ENCODE peak calls at places on chromosomes 16 and 17, in eight cellular contexts. One of them, this sample, is unnamed.

GRCh38 chr17:18257268-18257681 is 1.3 kb downstream of the FLII start:
- DNase-seq in nucleus accumbens: no peak
- DNase-seq in effector memory CD4-positive, alpha-beta T cell: peak
- DNase-seq in activated CD4-positive, alpha-beta T cell treated with anti-CD3 and anti-CD28 coated beads, Interleukin-2, amount 50 U/mL, for 48 hours: peak
- DNase-seq in NCI-H1436: no peak
- DNase-seq in mesothelial cell of epicardium: no peak
- DNase-seq in NAMALWA: no peak
- DNase-seq in A549: no peak
- DNase-seq in this sample: no peak

GRCh38 chr17:72699566-72699965 is 392.9 kb downstream of the SLC39A11 start:
- DNase-seq in nucleus accumbens: peak
- DNase-seq in effector memory CD4-positive, alpha-beta T cell: no peak
- DNase-seq in activated CD4-positive, alpha-beta T cell treated with anti-CD3 and anti-CD28 coated beads, Interleukin-2, amount 50 U/mL, for 48 hours: no peak
- DNase-seq in NCI-H1436: no peak
- DNase-seq in mesothelial cell of epicardium: no peak
- DNase-seq in NAMALWA: no peak
- DNase-seq in A549: no peak
- DNase-seq in this sample: no peak

GRCh38 chr17:47670064-47670463 is 20.3 kb downstream of the KPNB1 start:
- DNase-seq in nucleus accumbens: no peak
- DNase-seq in effector memory CD4-positive, alpha-beta T cell: no peak
- DNase-seq in activated CD4-positive, alpha-beta T cell treated with anti-CD3 and anti-CD28 coated beads, Interleukin-2, amount 50 U/mL, for 48 hours: no peak
- DNase-seq in NCI-H1436: no peak
- DNase-seq in mesothelial cell of epicardium: no peak
- DNase-seq in NAMALWA: no peak
- DNase-seq in A549: no peak
- DNase-seq in this sample: no peak

GRCh38 chr17:4834621-4835020 is 1.5 kb downstream of the MINK1 start:
- DNase-seq in nucleus accumbens: no peak
- DNase-seq in effector memory CD4-positive, alpha-beta T cell: no peak
- DNase-seq in activated CD4-positive, alpha-beta T cell treated with anti-CD3 and anti-CD28 coated beads, Interleukin-2, amount 50 U/mL, for 48 hours: no peak
- DNase-seq in NCI-H1436: no peak
- DNase-seq in mesothelial cell of epicardium: no peak
- DNase-seq in NAMALWA: no peak
- DNase-seq in A549: no peak
- DNase-seq in this sample: no peak

GRCh38 chr16:56320081-56320480 is 105.3 kb downstream of the AMFR start:
- DNase-seq in nucleus accumbens: no peak
- DNase-seq in effector memory CD4-positive, alpha-beta T cell: no peak
- DNase-seq in activated CD4-positive, alpha-beta T cell treated with anti-CD3 and anti-CD28 coated beads, Interleukin-2, amount 50 U/mL, for 48 hours: no peak
- DNase-seq in NCI-H1436: no peak
- DNase-seq in mesothelial cell of epicardium: no peak
- DNase-seq in NAMALWA: no peak
- DNase-seq in A549: no peak
- DNase-seq in this sample: no peak

GRCh38 chr16:87192418-87193073 is 124.6 kb downstream of the C16orf95 start:
- DNase-seq in nucleus accumbens: no peak
- DNase-seq in effector memory CD4-positive, alpha-beta T cell: no peak
- DNase-seq in activated CD4-positive, alpha-beta T cell treated with anti-CD3 and anti-CD28 coated beads, Interleukin-2, amount 50 U/mL, for 48 hours: no peak
- DNase-seq in NCI-H1436: no peak
- DNase-seq in mesothelial cell of epicardium: no peak
- DNase-seq in NAMALWA: no peak
- DNase-seq in A549: no peak
- DNase-seq in this sample: no peak

GRCh38 chr16:23712976-23713375 is at the start of gene ERN2:
- DNase-seq in nucleus accumbens: no peak
- DNase-seq in effector memory CD4-positive, alpha-beta T cell: no peak
- DNase-seq in activated CD4-positive, alpha-beta T cell treated with anti-CD3 and anti-CD28 coated beads, Interleukin-2, amount 50 U/mL, for 48 hours: no peak
- DNase-seq in NCI-H1436: no peak
- DNase-seq in mesothelial cell of epicardium: no peak
- DNase-seq in NAMALWA: no peak
- DNase-seq in A549: no peak
- DNase-seq in this sample: no peak

GRCh38 chr16:67563708-67564468 is 1.6 kb downstream of the CTCF start:
- DNase-seq in nucleus accumbens: no peak
- DNase-seq in effector memory CD4-positive, alpha-beta T cell: no peak
- DNase-seq in activated CD4-positive, alpha-beta T cell treated with anti-CD3 and anti-CD28 coated beads, Interleukin-2, amount 50 U/mL, for 48 hours: no peak
- DNase-seq in NCI-H1436: peak
- DNase-seq in mesothelial cell of epicardium: no peak
- DNase-seq in NAMALWA: peak
- DNase-seq in A549: peak
- DNase-seq in this sample: peak

GRCh38 chr16:2535644-2536021 is 2.2 kb upstream of the PDPK1 start:
- DNase-seq in nucleus accumbens: no peak
- DNase-seq in effector memory CD4-positive, alpha-beta T cell: no peak
- DNase-seq in activated CD4-positive, alpha-beta T cell treated with anti-CD3 and anti-CD28 coated beads, Interleukin-2, amount 50 U/mL, for 48 hours: no peak
- DNase-seq in NCI-H1436: no peak
- DNase-seq in mesothelial cell of epicardium: no peak
- DNase-seq in NAMALWA: peak
- DNase-seq in A549: peak
- DNase-seq in this sample: no peak

GRCh38 chr16:68426355-68426652 is 22.0 kb downstream of the SMPD3 start:
- DNase-seq in nucleus accumbens: no peak
- DNase-seq in effector memory CD4-positive, alpha-beta T cell: no peak
- DNase-seq in activated CD4-positive, alpha-beta T cell treated with anti-CD3 and anti-CD28 coated beads, Interleukin-2, amount 50 U/mL, for 48 hours: no peak
- DNase-seq in NCI-H1436: no peak
- DNase-seq in mesothelial cell of epicardium: no peak
- DNase-seq in NAMALWA: no peak
- DNase-seq in A549: no peak
- DNase-seq in this sample: no peak

GRCh38 chr17:9465216-9465921 is 110.3 kb downstream of the STX8 start:
- DNase-seq in nucleus accumbens: no peak
- DNase-seq in effector memory CD4-positive, alpha-beta T cell: no peak
- DNase-seq in activated CD4-positive, alpha-beta T cell treated with anti-CD3 and anti-CD28 coated beads, Interleukin-2, amount 50 U/mL, for 48 hours: no peak
- DNase-seq in NCI-H1436: no peak
- DNase-seq in mesothelial cell of epicardium: no peak
- DNase-seq in NAMALWA: no peak
- DNase-seq in A549: no peak
- DNase-seq in this sample: peak

GRCh38 chr17:4934173-4934979 is 2.3 kb downstream of the GP1BA start:
- DNase-seq in nucleus accumbens: no peak
- DNase-seq in effector memory CD4-positive, alpha-beta T cell: no peak
- DNase-seq in activated CD4-positive, alpha-beta T cell treated with anti-CD3 and anti-CD28 coated beads, Interleukin-2, amount 50 U/mL, for 48 hours: no peak
- DNase-seq in NCI-H1436: no peak
- DNase-seq in mesothelial cell of epicardium: no peak
- DNase-seq in NAMALWA: no peak
- DNase-seq in A549: no peak
- DNase-seq in this sample: no peak

GRCh38 chr16:89393731-89394406 is 96.5 kb downstream of the ANKRD11 start:
- DNase-seq in nucleus accumbens: no peak
- DNase-seq in effector memory CD4-positive, alpha-beta T cell: no peak
- DNase-seq in activated CD4-positive, alpha-beta T cell treated with anti-CD3 and anti-CD28 coated beads, Interleukin-2, amount 50 U/mL, for 48 hours: no peak
- DNase-seq in NCI-H1436: no peak
- DNase-seq in mesothelial cell of epicardium: no peak
- DNase-seq in NAMALWA: no peak
- DNase-seq in A549: no peak
- DNase-seq in this sample: no peak

GRCh38 chr16:14087590-14088154 is 16.6 kb downstream of the MRTFB start:
- DNase-seq in nucleus accumbens: no peak
- DNase-seq in effector memory CD4-positive, alpha-beta T cell: no peak
- DNase-seq in activated CD4-positive, alpha-beta T cell treated with anti-CD3 and anti-CD28 coated beads, Interleukin-2, amount 50 U/mL, for 48 hours: no peak
- DNase-seq in NCI-H1436: no peak
- DNase-seq in mesothelial cell of epicardium: no peak
- DNase-seq in NAMALWA: no peak
- DNase-seq in A549: no peak
- DNase-seq in this sample: no peak

This sample was measured in NCI-H1694.